ENCODE peak calls at places on chromosome 16, in four cellular contexts. S, K, M and J are unnamed samples.

GRCh38 chr16:89410794-89411309 is 79.5 kb downstream of the ANKRD11 start:
- DNase-seq in M (no peak), K (peak), S (peak), J (peak)

GRCh38 chr16:17205279-17206139 is 265.3 kb downstream of the XYLT1 start:
- DNase-seq in K (no peak), S (no peak), M (no peak), J (no peak)

GRCh38 chr16:3120435-3120834 is 8.0 kb downstream of the ZNF205 start:
- DNase-seq in M (no peak), S (no peak), K (no peak), J (no peak)

GRCh38 chr16:56734429-56734828 is 4.5 kb downstream of the NUP93 start:
- DNase-seq in K (no peak), M (no peak), S (no peak), J (no peak)

GRCh38 chr16:71923941-71924690 is 28.8 kb downstream of the IST1 start:
- DNase-seq in S (no peak), M (no peak), K (no peak), J (no peak)

GRCh38 chr16:67968440-67969285 is at the start of gene SLC12A4:
- DNase-seq in K (peak), S (peak), M (peak), J (peak)

GRCh38 chr16:24508614-24509013 is 30.8 kb upstream of the RBBP6 start:
- DNase-seq in K (no peak), M (no peak), S (peak), J (peak)

GRCh38 chr16:2500634-2500936 is 13.2 kb upstream of the ATP6V0C start:
- DNase-seq in K (no peak), M (no peak), S (no peak), J (no peak)

GRCh38 chr16:25073849-25074248 is 37.7 kb upstream of the LCMT1 start:
- DNase-seq in K (no peak), S (no peak), M (peak), J (no peak)

GRCh38 chr16:59566446-59566845 is 832.3 kb upstream of the GOT2 start:
- DNase-seq in S (no peak), K (no peak), M (no peak), J (no peak)

GRCh38 chr16:48811478-48811877 is 201.5 kb upstream of the N4BP1 start:
- DNase-seq in M (no peak), K (no peak), S (no peak), J (no peak)

GRCh38 chr16:67415872-67416793 is at the start of gene ZDHHC1:
- DNase-seq in K (peak), S (peak), M (peak), J (no peak)

GRCh38 chr16:69773255-69773947 is 11.3 kb downstream of the WWP2 start:
- DNase-seq in M (peak), S (no peak), K (no peak), J (no peak)

GRCh38 chr16:12089492-12090161 is 113.1 kb downstream of the SNX29 start:
- DNase-seq in S (peak), M (peak), K (peak), J (peak)

GRCh38 chr16:87436225-87437172 is 44.4 kb downstream of the MAP1LC3B start:
- DNase-seq in S (no peak), K (no peak), M (no peak), J (no peak)

GRCh38 chr16:12120982-12121652 is 144.6 kb downstream of the SNX29 start:
- DNase-seq in S (no peak), M (no peak), K (no peak), J (no peak)